ENCODE peak calls at places on chromosomes 6 and 20, in five cellular contexts. I, X, Q, P and H are unnamed samples.

GRCh38 chr6:12033770-12034169 is 21.7 kb downstream of the HIVEP1 start:
- DNase-seq in I (no peak), X (no peak), Q (peak; percentile 53), P (no peak), H (no peak)

GRCh38 chr6:143465546-143465945 is 14.9 kb downstream of the PEX3 start:
- DNase-seq in I (no peak), X (no peak), Q (no peak), P (no peak), H (no peak)

GRCh38 chr6:158290659-158291058 is 21.6 kb upstream of the TULP4 start:
- DNase-seq in I (no peak), X (no peak), Q (no peak), P (no peak), H (no peak)

GRCh38 chr6:27213544-27214125 is 33.9 kb upstream of the PRSS16 start:
- DNase-seq in I (no peak), X (no peak), Q (peak; percentile 12), P (no peak), H (no peak)

GRCh38 chr6:71080793-71081192 is 123.9 kb upstream of the B3GAT2 start:
- DNase-seq in I (no peak), X (no peak), Q (no peak), P (no peak), H (no peak)

GRCh38 chr6:157651731-157652490 is 171.1 kb upstream of the SNX9 start:
- DNase-seq in I (no peak), X (no peak), Q (no peak), P (no peak), H (no peak)

GRCh38 chr6:2257358-2257757 is 12.0 kb upstream of the GMDS start:
- DNase-seq in I (no peak), X (no peak), Q (no peak), P (no peak), H (no peak)

GRCh38 chr6:136657629-136658028 is 107.4 kb upstream of the MAP7 start:
- DNase-seq in I (no peak), X (no peak), Q (no peak), P (no peak), H (no peak)

GRCh38 chr20:60332523-60332922 is 374.3 kb downstream of the CDH26 start:
- DNase-seq in I (no peak), X (no peak), Q (no peak), P (no peak), H (no peak)

DNA sequence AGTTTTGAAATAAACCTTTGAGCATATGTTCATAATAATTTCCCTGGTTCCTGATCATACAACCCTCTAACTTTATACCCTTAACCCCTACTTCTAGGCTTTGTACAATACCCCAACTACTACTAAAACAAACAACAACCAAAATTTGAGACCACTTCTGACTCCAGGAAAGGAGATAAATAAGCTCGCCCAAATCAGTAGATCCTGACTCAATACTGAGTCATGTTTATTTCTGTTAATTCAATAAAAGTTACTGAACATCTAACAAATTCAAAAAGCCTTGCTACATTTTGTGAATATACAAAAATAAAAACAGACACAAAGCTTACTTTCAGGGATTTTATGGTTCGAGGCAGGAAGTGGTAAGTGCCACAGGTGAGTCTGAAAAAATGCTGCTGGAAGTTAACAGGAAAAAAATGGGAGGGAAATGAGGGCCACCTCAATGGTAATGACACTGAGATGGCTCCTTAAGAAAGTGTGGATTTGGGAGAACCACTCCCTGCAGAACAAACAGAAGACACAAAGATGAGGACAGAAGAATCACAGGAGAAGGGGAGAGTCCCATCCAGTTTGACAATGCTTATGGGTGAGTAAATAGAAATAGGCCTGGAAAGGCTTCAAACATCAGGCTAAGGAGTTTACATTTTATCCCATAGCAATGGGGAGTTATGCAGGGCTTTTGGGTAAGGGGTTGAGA is 63.4 kb downstream of the DST start:
- DNase-seq in I (no peak), X (no peak), Q (no peak), P (no peak), H (no peak)
- TF ChIP-seq POLR2A in I (no peak), X (no peak), Q (no peak), P (no peak), H (no peak)

GRCh38 chr6:41781302-41781711 is 725 bp downstream of the PRICKLE4 start:
- DNase-seq in I (peak; percentile 43), X (no peak), Q (no peak), P (no peak), H (peak; percentile 60)
- H3K4me3 ChIP-seq in I (peak overlapping the region; percentile 75), X (peak overlapping the region; percentile 91), Q (peak overlapping the region; percentile 37), P (peak overlapping the region; percentile 62), H (peak overlapping the region; percentile 82)

GRCh38 chr6:30555428-30556005 is 772 bp downstream of the GNL1 start:
- DNase-seq in I (peak; percentile 87), X (peak; percentile 22), Q (peak; percentile 64), P (peak; percentile 70), H (peak; percentile 10)

GRCh38 chr6:30554962-30555361 is 1.3 kb downstream of the GNL1 start:
- DNase-seq in I (no peak), X (no peak), Q (no peak), P (no peak), H (no peak)

GRCh38 chr6:30556964-30557682 is at the start of gene PRR3:
- DNase-seq in I (peak; percentile 90), X (peak; percentile 57), Q (peak; percentile 95), P (peak; percentile 86), H (peak; percentile 67)

GRCh38 chr6:30556714-30556963 is 350 bp upstream of the GNL1 start:
- DNase-seq in I (no peak), X (peak; percentile 78), Q (no peak), P (no peak), H (peak; percentile 86)

GRCh38 chr6:30556006-30556713 is at the start of gene GNL1:
- DNase-seq in I (peak; percentile 97), X (peak; percentile 91), Q (peak; percentile 93), P (peak; percentile 92), H (peak; percentile 92)
- TF ChIP-seq POLR2A in I (peak; percentile 81), X (peak; percentile 47), Q (peak; percentile 52), P (peak; percentile 20), H (peak; percentile 34)

DNA sequence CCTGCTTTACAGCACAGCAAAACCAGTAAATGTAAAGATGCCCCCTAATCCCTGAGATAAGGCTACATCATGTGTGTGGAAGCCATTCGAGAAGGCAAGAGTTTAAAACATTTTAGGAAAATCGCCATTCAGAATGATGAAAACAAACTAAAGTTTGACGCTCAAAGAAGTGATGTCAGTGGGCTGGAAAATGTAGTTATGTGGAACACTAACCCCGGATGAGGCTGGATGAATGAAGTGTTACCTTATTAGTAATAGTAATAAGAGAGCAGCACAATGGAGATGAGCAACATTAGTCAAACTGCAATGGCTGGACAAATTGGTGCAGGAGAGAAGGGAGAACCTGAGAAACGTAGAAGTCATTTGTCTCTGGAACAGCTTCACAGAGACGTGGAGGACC is 130.7 kb upstream of the ARID1B start:
- DNase-seq in I (no peak), X (no peak), Q (no peak), P (no peak), H (no peak)
- H3K4me3 ChIP-seq in I (no peak overlapping the region), X (no peak overlapping the region), Q (no peak overlapping the region), P (no peak overlapping the region), H (no peak overlapping the region)

DNA sequence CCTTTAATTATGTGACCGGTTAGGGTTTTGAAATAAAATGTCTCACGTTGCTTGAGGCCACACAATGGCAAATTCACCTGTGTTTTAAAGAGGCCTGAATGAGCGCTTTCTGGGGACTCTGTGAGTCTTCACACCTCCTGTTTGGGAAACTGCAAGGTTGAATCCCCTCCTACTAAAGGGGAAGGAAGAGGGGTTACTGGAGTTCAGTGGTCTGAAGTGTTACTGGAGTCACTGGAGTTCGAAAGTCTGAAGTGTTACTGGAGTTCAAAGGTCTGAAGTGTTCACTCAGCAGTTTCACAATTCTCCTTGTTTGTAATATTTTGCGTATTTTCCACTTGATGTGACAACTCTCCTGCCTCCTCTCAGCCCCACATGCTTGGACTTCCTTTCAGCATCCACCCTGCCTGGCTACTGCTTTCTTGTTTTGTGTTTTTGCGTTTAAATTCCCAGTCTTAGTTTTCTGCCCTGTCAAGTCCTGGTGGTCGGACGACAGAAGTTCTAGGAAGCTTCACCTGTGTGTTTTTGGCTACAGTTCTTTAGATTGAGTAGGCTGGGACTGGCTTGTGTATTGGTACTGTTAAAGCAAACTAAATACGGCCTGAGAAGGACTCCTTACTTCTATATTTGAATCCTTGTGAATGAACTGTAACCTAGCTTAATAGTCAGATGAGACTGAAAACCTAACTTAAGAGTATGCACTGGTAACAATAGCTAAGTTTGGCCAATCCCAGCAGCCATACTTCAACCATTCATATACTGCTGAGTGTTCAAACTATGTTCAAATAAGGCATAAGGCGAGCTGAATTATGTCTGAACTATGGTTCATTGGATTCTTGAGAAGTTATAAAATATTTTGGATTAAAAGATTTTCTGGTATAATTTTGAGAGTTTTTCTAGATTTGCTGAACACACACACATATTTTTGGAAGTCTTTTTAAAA is 2.0 kb downstream of the SMPDL3A start:
- DNase-seq in I (no peak), X (no peak), Q (no peak), P (no peak), H (no peak)
- TF ChIP-seq POLR2A in I (no peak), X (no peak), Q (no peak), P (no peak), H (peak; percentile 3)

DNA sequence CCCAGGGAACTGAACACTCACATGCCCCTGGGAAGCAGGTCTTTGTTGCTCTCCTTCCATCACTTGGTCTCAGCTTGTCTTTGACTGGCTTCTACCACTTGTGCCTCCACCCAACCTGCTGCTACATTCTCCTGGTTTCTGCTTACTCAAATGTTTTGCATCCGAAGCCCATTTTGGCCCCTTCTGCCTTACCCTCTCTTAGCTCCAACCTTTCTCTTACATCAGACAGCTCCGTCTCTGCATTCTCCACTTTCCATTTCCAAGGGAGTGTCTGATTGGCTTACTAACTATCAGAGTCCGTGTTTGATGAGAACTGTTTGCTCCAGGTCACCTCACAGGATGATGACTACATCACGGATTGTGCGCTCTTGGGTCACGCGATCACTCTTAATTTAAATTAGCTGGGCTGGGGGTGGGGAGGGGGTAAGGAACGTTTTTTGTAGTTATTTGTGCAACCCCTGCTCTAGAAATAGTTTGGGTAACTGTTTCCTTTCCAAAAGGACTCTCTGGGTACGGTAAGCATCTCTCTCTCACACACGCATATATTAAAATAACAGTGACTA is 844 bp upstream of the ABRACL start:
- DNase-seq in I (no peak), X (no peak), Q (peak; percentile 85), P (no peak), H (no peak)
- H3K4me3 ChIP-seq in I (peak overlapping the region; percentile 90), X (peak overlapping the region; percentile 95), Q (peak overlapping the region; percentile 83), P (peak overlapping the region; percentile 59), H (peak overlapping the region; percentile 81)

DNA sequence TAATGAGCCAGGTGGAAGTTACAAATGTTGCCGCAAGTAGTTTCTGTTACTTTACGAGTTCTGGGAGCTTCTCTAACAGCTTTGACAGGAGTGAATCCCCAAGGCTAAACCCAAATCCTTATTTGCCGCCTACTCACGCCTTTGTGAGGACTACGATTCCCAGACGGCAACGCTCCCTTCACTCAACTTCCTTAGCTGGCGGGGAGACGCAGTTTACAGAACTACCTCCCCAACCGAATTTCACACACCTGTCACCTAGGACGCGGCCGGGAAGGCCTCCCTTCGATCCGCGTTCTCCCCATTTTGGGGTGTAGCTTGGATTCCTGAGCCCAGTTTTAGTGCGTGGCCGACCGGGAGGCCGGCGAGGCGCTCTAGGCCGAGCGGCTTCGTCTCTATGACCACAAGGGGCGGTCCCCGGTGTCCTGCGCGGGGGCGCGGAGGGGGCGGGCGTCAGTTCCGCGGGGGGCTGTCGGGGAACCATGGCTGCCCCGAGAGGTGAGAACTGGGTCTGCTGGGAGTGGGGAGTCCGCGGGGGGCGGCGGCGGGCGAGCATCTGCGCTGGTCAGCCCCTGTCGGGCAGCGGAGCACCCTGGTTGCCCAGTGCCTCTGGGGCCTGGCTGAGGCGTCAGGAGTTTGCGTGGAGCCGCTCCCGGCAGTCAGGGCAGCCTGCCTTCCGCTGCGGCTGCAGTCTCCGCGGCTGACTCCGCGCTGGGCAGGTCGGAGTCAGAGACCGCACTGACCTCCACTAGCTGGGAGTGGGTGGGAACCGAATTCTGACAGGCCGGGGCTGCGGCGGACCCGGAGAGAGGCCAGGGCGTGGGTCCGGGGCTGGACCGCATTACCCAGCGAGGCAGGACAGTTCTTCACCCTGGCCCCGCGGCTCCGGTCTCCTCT is at the start of gene SLC35A1:
- DNase-seq in I (peak; percentile 91), X (peak; percentile 24), Q (peak; percentile 89), P (peak; percentile 84), H (peak; percentile 77)
- TF ChIP-seq POLR2A in I (peak; percentile 36), X (peak; percentile 54), Q (peak; percentile 71), P (peak; percentile 34), H (peak; percentile 60)